ENCODE peak calls at places on chromosomes 4 and X, in five cellular contexts. D, K, H, S and F are unnamed samples.

GRCh38 chrX:81195712-81196111 is 6.0 kb downstream of the HMGN5 start:
- DNase-seq in K (peak; percentile 6), D (peak; percentile 66), H (no peak), S (peak; percentile 58), F (peak; percentile 63)

GRCh38 chrX:39677585-39677984 is 420.2 kb downstream of the BCOR start:
- DNase-seq in S (no peak), D (no peak), H (no peak), K (no peak), F (no peak)

GRCh38 chr4:25654971-25655963 is at the start of gene SLC34A2:
- DNase-seq in H (no peak), S (no peak), K (no peak), D (peak; percentile 82), F (no peak)

GRCh38 chr4:121094297-121094966 is 22.1 kb upstream of the NDNF start:
- DNase-seq in S (no peak), D (no peak), K (no peak), H (no peak), F (no peak)

GRCh38 chr4:93781198-93781597 is 47.4 kb upstream of the ATOH1 start:
- DNase-seq in K (no peak), S (no peak), D (no peak), H (no peak), F (no peak)

GRCh38 chr4:114378306-114378903 is 220.2 kb upstream of the UGT8 start:
- DNase-seq in K (no peak), D (no peak), S (no peak), H (no peak), F (no peak)

GRCh38 chr4:1641671-1642070 is 42.4 kb downstream of the FAM53A start:
- DNase-seq in D (no peak), S (no peak), K (no peak), H (no peak), F (no peak)

GRCh38 chrX:45472968-45473367 is 272.3 kb upstream of the DIPK2B start:
- DNase-seq in K (no peak), H (no peak), D (no peak), S (no peak), F (no peak)

GRCh38 chrX:139202742-139203410 is 327.7 kb upstream of the F9 start:
- DNase-seq in H (no peak), D (no peak), S (no peak), K (no peak), F (no peak)

GRCh38 chr4:6909970-6910339 is 329 bp downstream of the TBC1D14 start:
- DNase-seq in K (no peak), S (no peak), H (no peak), D (no peak), F (peak; percentile 29)